ENCODE peak calls at places on chromosomes 2 and 18, in ten cellular contexts. T, N, C, J, R, Q, Y, Z, E and V are unnamed samples.
A peak's percentile ranks its signal among the peaks of the same experiment; 100 is the strongest.

GRCh38 chr2:163667064-163667887 is 68.5 kb downstream of the FIGN start:
- DNase-seq in T (no peak), N (peak; percentile 95), C (no peak), J (no peak), R (no peak), Q (no peak), Y (peak; percentile 47), Z (no peak), E (no peak), V (no peak)

GRCh38 chr2:105776560-105776928 is 31.8 kb downstream of the NCK2 start:
- DNase-seq in T (no peak), N (no peak), C (no peak), J (no peak), R (peak; percentile 26), Q (no peak), Y (no peak), Z (no peak), E (no peak), V (no peak)

GRCh38 chr18:63895190-63895589 is 7.7 kb downstream of the SERPINB2 start:
- DNase-seq in T (no peak), N (no peak), C (no peak), J (no peak), R (no peak), Q (no peak), Y (no peak), Z (no peak), E (no peak), V (no peak)

GRCh38 chr2:74250189-74250631 is 51.8 kb downstream of the MTHFD2 start:
- DNase-seq in T (peak; percentile 39), N (peak; percentile 56), C (no peak), J (no peak), R (peak; percentile 83), Q (peak; percentile 76), Y (no peak), Z (peak; percentile 59), E (peak; percentile 71), V (peak; percentile 49)

GRCh38 chr18:13279181-13280065 is 60.9 kb downstream of the LDLRAD4 start:
- DNase-seq in T (no peak), N (no peak), C (no peak), J (no peak), R (peak; percentile 59), Q (no peak), Y (peak; percentile 42), Z (no peak), E (peak; percentile 76), V (no peak)

GRCh38 chr18:41681138-41681881 is 273.7 kb upstream of the PIK3C3 start:
- DNase-seq in T (no peak), N (no peak), C (no peak), J (no peak), R (no peak), Q (no peak), Y (no peak), Z (no peak), E (no peak), V (no peak)

GRCh38 chr2:97748397-97748796 is 35.0 kb downstream of the ZAP70 start:
- DNase-seq in T (no peak), N (peak; percentile 32), C (no peak), J (no peak), R (peak; percentile 93), Q (peak; percentile 67), Y (no peak), Z (no peak), E (no peak), V (no peak)

GRCh38 chr18:20971886-20972267 is 139.7 kb downstream of the ROCK1 start:
- DNase-seq in T (no peak), N (peak; percentile 51), C (no peak), J (no peak), R (no peak), Q (peak; percentile 23), Y (no peak), Z (no peak), E (no peak), V (no peak)

GRCh38 chr18:68509902-68510301 is 205.0 kb downstream of the TMX3 start:
- DNase-seq in T (no peak), N (no peak), C (no peak), J (no peak), R (no peak), Q (no peak), Y (no peak), Z (no peak), E (no peak), V (no peak)

GRCh38 chr2:223944166-223944703 is 900 bp downstream of the WDFY1 start:
- DNase-seq in T (peak; percentile 49), N (no peak), C (no peak), J (no peak), R (peak; percentile 86), Q (peak; percentile 44), Y (peak; percentile 62), Z (peak; percentile 41), E (peak; percentile 76), V (peak; percentile 36)

GRCh38 chr2:143603035-143603616 is 473.9 kb downstream of the ARHGAP15 start:
- DNase-seq in T (no peak), N (no peak), C (no peak), J (no peak), R (no peak), Q (no peak), Y (no peak), Z (no peak), E (no peak), V (no peak)

GRCh38 chr18:35950628-35950982 is 21.9 kb upstream of the RMP24 start:
- DNase-seq in T (no peak), N (no peak), C (no peak), J (no peak), R (no peak), Q (no peak), Y (no peak), Z (no peak), E (no peak), V (no peak)

GRCh38 chr2:158412206-158412605 is 44.3 kb downstream of the CCDC148 start:
- DNase-seq in T (no peak), N (no peak), C (no peak), J (no peak), R (no peak), Q (no peak), Y (no peak), Z (no peak), E (no peak), V (no peak)

GRCh38 chr2:219453691-219454131 is 19.1 kb downstream of the SPEG start:
- DNase-seq in T (no peak), N (peak; percentile 95), C (peak; percentile 83), J (no peak), R (peak; percentile 59), Q (no peak), Y (peak; percentile 97), Z (no peak), E (no peak), V (peak; percentile 70)

GRCh38 chr18:22228930-22229329 is 59.5 kb downstream of the GATA6 start:
- DNase-seq in T (no peak), N (no peak), C (no peak), J (no peak), R (no peak), Q (no peak), Y (no peak), Z (no peak), E (no peak), V (no peak)

GRCh38 chr2:101770672-101771071 is 73.2 kb downstream of the MAP4K4 start:
- DNase-seq in T (no peak), N (peak; percentile 52), C (no peak), J (no peak), R (peak; percentile 61), Q (peak; percentile 21), Y (no peak), Z (no peak), E (no peak), V (no peak)

GRCh38 chr2:224722250-224722649 is 6.1 kb upstream of the CCDC195 start:
- DNase-seq in T (no peak), N (peak; percentile 12), C (no peak), J (no peak), R (no peak), Q (no peak), Y (no peak), Z (no peak), E (no peak), V (no peak)

GRCh38 chr2:96687266-96687665 is 44.7 kb downstream of the FER1L5 start:
- DNase-seq in T (no peak), N (no peak), C (no peak), J (no peak), R (peak; percentile 35), Q (no peak), Y (no peak), Z (no peak), E (peak; percentile 53), V (no peak)

GRCh38 chr2:222707689-222708273 is 36.3 kb downstream of the MOGAT1 start:
- DNase-seq in T (peak; percentile 37), N (peak; percentile 14), C (no peak), J (no peak), R (no peak), Q (no peak), Y (no peak), Z (no peak), E (no peak), V (no peak)

GRCh38 chr18:35239314-35239713 is 1.5 kb upstream of the ZNF397 start:
- DNase-seq in T (no peak), N (no peak), C (no peak), J (no peak), R (no peak), Q (no peak), Y (no peak), Z (no peak), E (no peak), V (no peak)

GRCh38 chr18:45167631-45168225 is 447.5 kb upstream of the SLC14A2 start:
- DNase-seq in T (no peak), N (peak; percentile 24), C (no peak), J (no peak), R (no peak), Q (no peak), Y (no peak), Z (no peak), E (no peak), V (no peak)

GRCh38 chr2:191636586-191636985 is 41.4 kb upstream of the NABP1 start:
- DNase-seq in T (no peak), N (no peak), C (no peak), J (no peak), R (no peak), Q (no peak), Y (no peak), Z (no peak), E (no peak), V (no peak)
- H3K27ac ChIP-seq in T (no peak overlapping the region), N (no peak overlapping the region), C (no peak overlapping the region), J (no peak overlapping the region), R (no peak overlapping the region), Q (peak overlapping the region; percentile 85), Y (no peak overlapping the region), Z (no peak overlapping the region), E (peak overlapping the region; percentile 60), V (no peak overlapping the region)

GRCh38 chr2:149585317-149585885 is 2.2 kb downstream of the MMADHC start:
- DNase-seq in T (no peak), N (no peak), C (no peak), J (no peak), R (no peak), Q (no peak), Y (no peak), Z (no peak), E (no peak), V (no peak)
- H3K4me3 ChIP-seq in T (peak overlapping the region; percentile 73), N (peak overlapping the region; percentile 76), C (no peak overlapping the region), J (peak overlapping the region; percentile 78), R (peak overlapping the region; percentile 99), Q (peak overlapping the region; percentile 67), Y (no peak overlapping the region), Z (peak overlapping the region; percentile 76), E (peak overlapping the region; percentile 78), V (peak overlapping the region; percentile 64)

GRCh38 chr2:20616341-20616871 is 34.5 kb downstream of the HS1BP3 start:
- DNase-seq in T (peak; percentile 15), N (no peak), C (no peak), J (no peak), R (peak; percentile 45), Q (no peak), Y (peak; percentile 35), Z (peak; percentile 18), E (peak; percentile 48), V (no peak)
- H3K4me1 ChIP-seq in T (no peaks in the 10 kb centered on the region), N (peaks cover 25% of the 10 kb centered on the region), C (peaks cover 98% of the 10 kb centered on the region), J (peaks cover 100% of the 10 kb centered on the region), R (peaks cover 25% of the 10 kb centered on the region), Q (peaks cover 34% of the 10 kb centered on the region), Y (peaks cover 5% of the 10 kb centered on the region), Z (peaks cover 95% of the 10 kb centered on the region), E (peaks cover 83% of the 10 kb centered on the region), V (peaks cover 46% of the 10 kb centered on the region)

GRCh38 chr2:120238728-120239487 is 13.7 kb upstream of the RALB start:
- DNase-seq in T (peak; percentile 35), N (peak; percentile 48), C (no peak), J (no peak), R (peak; percentile 58), Q (peak; percentile 52), Y (peak; percentile 72), Z (peak; percentile 69), E (no peak), V (peak; percentile 30)
- H3K27ac ChIP-seq in T (no peak overlapping the region), N (no peak overlapping the region), C (peak overlapping the region; percentile 53), J (peak overlapping the region; percentile 77), R (no peak overlapping the region), Q (no peak overlapping the region), Y (no peak overlapping the region), Z (peak overlapping the region; percentile 40), E (no peak overlapping the region), V (no peak overlapping the region)